ENCODE peak calls at places on chromosome 12, in four cellular contexts. D, I, X and M are unnamed samples. For H4K20me1, the result is how much of the 10 kb centered on the place peaks cover.

GRCh38 chr12:95790025-95790911 is at the start of gene NTN4:
- DNase-seq in D (no peak), I (no peak), X (no peak), M (no peak)

GRCh38 chr12:119674560-119674959 is 6.6 kb downstream of the PRKAB1 start:
- DNase-seq in D (no peak), I (no peak), X (no peak), M (no peak)

GRCh38 chr12:24075650-24076049 is 126.2 kb upstream of the SOX5 start:
- DNase-seq in D (no peak), I (no peak), X (no peak), M (no peak)

GRCh38 chr12:54936736-54937135 is 47.8 kb downstream of the TESPA1 start:
- DNase-seq in D (no peak), I (no peak), X (no peak), M (no peak)

GRCh38 chr12:6086316-6086715 is 38.2 kb downstream of the VWF start:
- DNase-seq in D (no peak), I (no peak), X (no peak), M (no peak)

GRCh38 chr12:88691811-88692210 is 111.5 kb upstream of the KITLG start:
- DNase-seq in D (no peak), I (no peak), X (no peak), M (no peak)

GRCh38 chr12:132278421-132279183 is 50.8 kb downstream of the GALNT9 start:
- DNase-seq in D (no peak), I (no peak), X (no peak), M (no peak)

GRCh38 chr12:121789233-121789781 is 4.2 kb downstream of the RHOF start:
- DNase-seq in D (no peak), I (no peak), X (no peak), M (no peak)

GRCh38 chr12:5984873-5985272 is 39.8 kb upstream of the ANO2 start:
- DNase-seq in D (no peak), I (no peak), X (no peak), M (no peak)

GRCh38 chr12:112013601-112014402 is 576 bp downstream of the ERP29 start:
- DNase-seq in D (peak), I (peak), X (peak), M (peak)
- TF ChIP-seq REST in D (no peak), I (no peak), X (no peak), M (no peak)

GRCh38 chr12:12266873-12267634 is at the start of gene LRP6:
- DNase-seq in D (peak), I (peak), X (peak), M (peak)
- TF ChIP-seq POLR2A in D (peak), I (peak), X (peak), M (peak)

GRCh38 chr12:109679716-109680520 is 33.7 kb upstream of the FAM222A start:
- DNase-seq in D (no peak), I (no peak), X (no peak), M (no peak)

GRCh38 chr12:109675411-109675810 is 38.2 kb upstream of the FAM222A start:
- DNase-seq in D (no peak), I (no peak), X (no peak), M (no peak)

GRCh38 chr12:109677323-109677722 is 36.3 kb upstream of the FAM222A start:
- DNase-seq in D (no peak), I (no peak), X (no peak), M (no peak)

GRCh38 chr12:109680521-109681030 is 33.0 kb upstream of the FAM222A start:
- DNase-seq in D (no peak), I (peak), X (no peak), M (no peak)

GRCh38 chr12:109678732-109679131 is 34.9 kb upstream of the FAM222A start:
- DNase-seq in D (no peak), I (no peak), X (no peak), M (no peak)
- H4K20me1 ChIP-seq in D (under half), I (under half), X (under half), M (under half)

DNA sequence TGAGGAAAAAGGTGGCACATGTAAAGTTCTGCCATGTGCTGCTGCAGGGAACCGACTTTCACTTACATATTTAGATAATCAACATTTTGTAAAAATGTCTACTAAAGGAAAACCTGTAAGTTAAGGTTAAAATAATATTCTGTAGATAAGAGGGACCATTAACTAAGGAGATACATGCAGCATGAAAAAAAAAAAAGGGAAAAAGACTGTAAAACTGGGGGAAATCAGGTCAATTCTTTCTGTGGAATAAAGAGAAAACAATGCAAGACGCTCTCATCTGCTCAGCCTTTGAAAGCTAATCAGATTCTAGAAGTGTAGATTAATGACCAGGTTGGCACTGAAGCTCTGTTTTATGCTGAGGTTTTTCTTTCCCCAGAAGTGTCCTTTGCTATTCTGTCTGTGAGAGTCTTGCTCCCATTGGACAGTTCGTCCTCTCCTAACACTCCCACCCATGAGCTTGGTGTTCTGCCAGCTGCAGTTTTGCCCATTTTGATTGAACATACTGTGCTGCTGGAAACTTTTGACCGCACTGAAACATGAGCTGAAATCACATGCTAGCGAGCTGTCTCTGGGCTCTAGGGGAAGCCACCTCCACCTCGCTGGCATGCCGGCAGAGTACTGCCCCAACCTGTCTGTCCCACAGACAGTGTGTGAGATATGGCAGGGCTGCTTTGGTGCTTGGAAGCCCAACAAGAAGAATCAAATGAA is 39.7 kb downstream of the PPTC7 start:
- DNase-seq in D (no peak), I (no peak), X (peak), M (no peak)
- TF ChIP-seq REST in D (no peak), I (no peak), X (no peak), M (no peak)

GRCh38 chr12:131039551-131039950 is 85.8 kb downstream of the ADGRD1 start:
- DNase-seq in D (no peak), I (no peak), X (no peak), M (no peak)
- TF ChIP-seq POLR2A in D (no peak), I (no peak), X (no peak), M (no peak)

DNA sequence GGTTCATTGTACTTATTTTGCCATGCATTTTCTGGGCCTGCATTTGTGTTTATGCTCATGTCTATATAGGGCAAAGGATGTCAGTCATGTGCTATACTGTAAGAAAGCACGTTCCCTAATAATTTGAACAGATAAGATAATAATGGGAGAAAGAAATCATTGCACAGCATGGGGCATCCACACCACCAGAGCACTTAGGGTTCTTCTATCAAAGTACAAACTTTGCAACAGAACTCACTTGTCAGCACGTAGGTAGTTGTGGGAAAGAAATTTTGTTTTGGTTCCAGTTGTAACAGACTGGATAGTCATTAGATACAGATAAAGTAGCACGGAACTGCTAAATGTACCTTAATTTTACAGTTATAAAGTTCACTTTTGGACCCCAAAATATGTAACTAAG is 10.1 kb downstream of the PPP1CC start:
- DNase-seq in D (no peak), I (no peak), X (no peak), M (no peak)
- H4K20me1 ChIP-seq in D (under half), I (half or more), X (under half), M (half or more)

GRCh38 chr12:120718055-120718454 is 7.6 kb upstream of the ACADS start:
- DNase-seq in D (no peak), I (no peak), X (no peak), M (no peak)

GRCh38 chr12:120719072-120719471 is 6.6 kb upstream of the ACADS start:
- DNase-seq in D (no peak), I (peak), X (peak), M (no peak)

GRCh38 chr12:120720972-120721801 is 4.4 kb upstream of the ACADS start:
- DNase-seq in D (no peak), I (no peak), X (no peak), M (no peak)

GRCh38 chr12:120720234-120720968 is 5.2 kb upstream of the ACADS start:
- DNase-seq in D (no peak), I (no peak), X (no peak), M (no peak)

DNA sequence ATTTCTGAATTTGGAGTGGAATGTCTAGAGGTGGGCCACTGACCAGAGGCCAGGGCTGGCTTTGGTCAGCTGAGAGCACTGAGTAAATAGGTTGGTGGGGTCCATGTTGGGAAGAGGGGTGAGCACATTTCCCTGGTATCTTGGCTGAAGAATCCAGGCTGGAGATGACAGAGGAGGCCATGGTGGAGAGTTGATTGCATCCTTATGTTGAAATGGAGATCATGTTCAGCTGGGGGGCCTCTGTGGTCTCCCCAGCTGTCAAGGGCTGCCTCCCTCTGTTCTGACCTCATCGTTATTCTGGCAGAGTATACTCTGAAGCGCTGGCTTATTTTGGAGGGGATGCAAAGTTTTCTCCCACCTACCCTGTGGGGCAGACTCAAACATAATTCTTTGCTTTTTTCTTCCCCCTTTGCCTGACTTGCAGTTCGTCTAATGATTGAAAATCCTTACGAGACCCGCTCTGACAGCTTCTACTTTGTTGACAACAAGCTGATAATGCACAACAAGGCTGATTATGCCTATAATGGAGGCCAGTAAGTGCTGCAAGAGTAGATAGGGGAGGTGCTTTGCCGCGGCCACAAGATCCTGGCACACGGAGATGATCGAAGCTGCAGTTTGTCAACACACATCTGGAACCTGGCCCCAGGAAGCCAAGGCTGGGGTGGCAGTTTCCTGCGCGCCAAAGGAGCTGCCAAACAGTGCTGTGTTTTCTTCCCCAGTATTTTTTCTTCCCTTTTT is 6.0 kb upstream of the ACADS start:
- DNase-seq in D (no peak), I (no peak), X (no peak), M (no peak)
- TF ChIP-seq REST in D (no peak), I (no peak), X (no peak), M (no peak)

GRCh38 chr12:2959194-2959507 is at the start of gene TEAD4:
- DNase-seq in D (peak), I (peak), X (no peak), M (peak)

GRCh38 chr12:2960432-2960956 is 1.3 kb downstream of the TEAD4 start:
- DNase-seq in D (no peak), I (peak), X (no peak), M (no peak)

GRCh38 chr12:2960996-2961616 is 1.9 kb downstream of the TEAD4 start:
- DNase-seq in D (no peak), I (no peak), X (no peak), M (no peak)

GRCh38 chr12:2958432-2959193 is 584 bp upstream of the TEAD4 start:
- DNase-seq in D (peak), I (peak), X (no peak), M (peak)

DNA sequence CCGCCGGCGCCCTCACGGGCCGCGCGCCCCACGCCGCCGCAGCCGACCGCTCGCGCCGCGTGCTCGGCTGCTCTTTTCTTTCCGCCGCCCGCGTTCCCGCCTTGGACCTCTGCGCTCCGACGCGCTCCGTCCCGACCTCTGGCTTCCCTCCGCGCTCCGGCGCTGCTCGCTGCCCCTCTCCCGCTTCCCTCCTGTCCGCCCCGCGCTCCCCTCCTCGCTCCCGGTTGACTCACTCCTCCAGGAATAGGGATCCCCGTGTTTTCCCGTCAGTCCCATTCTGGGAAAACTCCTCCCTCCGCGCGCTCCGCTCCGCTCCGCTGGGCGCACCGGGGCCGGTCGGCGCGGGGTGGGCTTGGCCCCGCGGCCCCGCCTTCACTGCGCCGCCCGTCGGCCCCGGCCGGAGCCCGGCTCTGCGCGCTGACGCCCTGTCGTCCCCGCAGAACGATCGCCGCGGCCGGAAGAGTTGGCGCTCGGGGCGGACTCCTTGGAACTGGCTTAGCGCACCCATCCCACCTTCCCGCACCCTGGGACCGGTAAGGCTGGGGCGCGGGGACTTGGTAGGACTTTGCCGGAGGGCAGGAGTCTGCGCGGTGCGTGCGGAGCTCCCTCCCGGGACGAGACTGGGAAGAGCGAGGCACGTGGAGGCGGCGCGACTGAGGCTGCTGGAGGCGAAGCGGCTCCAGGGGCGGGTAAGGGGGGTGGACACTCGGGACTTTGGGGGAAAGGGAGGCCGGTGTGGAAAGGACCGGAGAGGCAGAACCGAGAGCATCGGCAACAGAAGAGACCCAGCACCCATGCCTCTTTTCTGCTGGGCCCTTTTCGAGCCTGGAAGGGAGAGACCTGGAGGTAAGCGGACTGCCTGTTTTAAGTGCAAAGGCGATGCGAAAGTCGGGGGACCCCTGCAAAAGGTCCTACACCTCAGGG is 573 bp downstream of the TEAD4 start:
- DNase-seq in D (peak), I (peak), X (no peak), M (no peak)
- TF ChIP-seq POLR2A in D (peak), I (no peak), X (no peak), M (no peak)